ENCODE peak calls at places on chromosome 16, in four cellular contexts. H is tibial nerve, D is lower leg skin, R is H1. I is an unnamed sample.

GRCh38 chr16:54772400-54772799 is 158.3 kb upstream of the IRX5 start:
- DNase-seq in H (no peak), D (no peak), R (no peak), I (no peak)

GRCh38 chr16:1007284-1007850 is 25.8 kb downstream of the SOX8 start:
- DNase-seq in H (no peak), D (no peak), R (no peak), I (no peak)

GRCh38 chr16:86566601-86566965 is at the start of gene FOXC2:
- DNase-seq in H (peak; percentile 87), D (peak; percentile 63), R (peak; percentile 96), I (no peak)

GRCh38 chr16:19389246-19389645 is 28.4 kb upstream of the TMC5 start:
- DNase-seq in H (no peak), D (peak; percentile 28), R (peak; percentile 88), I (peak; percentile 26)

GRCh38 chr16:88624481-88624880 is 13.9 kb upstream of the IL17C start:
- DNase-seq in H (no peak), D (no peak), R (no peak), I (no peak)

GRCh38 chr16:12639044-12639443 is 164.6 kb downstream of the CPPED1 start:
- DNase-seq in H (no peak), D (no peak), R (no peak), I (no peak)

GRCh38 chr16:27108051-27108770 is 41.5 kb downstream of the C16orf82 start:
- DNase-seq in H (no peak), D (no peak), R (no peak), I (no peak)

GRCh38 chr16:83513006-83513755 is 294.6 kb upstream of the HSBP1 start:
- DNase-seq in H (no peak), D (no peak), R (no peak), I (no peak)

GRCh38 chr16:79355600-79356358 is 244.8 kb downstream of the MAF start:
- DNase-seq in H (no peak), D (no peak), R (no peak), I (no peak)

GRCh38 chr16:49881890-49882289 is 26.0 kb upstream of the ZNF423 start:
- DNase-seq in H (no peak), D (no peak), R (no peak), I (no peak)

GRCh38 chr16:85192736-85193493 is 80.6 kb upstream of the CIBAR2 start:
- DNase-seq in H (no peak), D (no peak), R (no peak), I (no peak)

GRCh38 chr16:87461466-87461975 is 31.3 kb downstream of the ZCCHC14 start:
- DNase-seq in H (peak; percentile 21), D (peak; percentile 69), R (peak; percentile 87), I (no peak)

GRCh38 chr16:18832021-18832420 is 30.7 kb upstream of the ARL6IP1 start:
- DNase-seq in H (no peak), D (no peak), R (no peak), I (no peak)

GRCh38 chr16:28984619-28985135 is at the start of gene LAT:
- DNase-seq in H (no peak), D (no peak), R (no peak), I (no peak)
- TF ChIP-seq POLR2A in H (no peak), D (no peak), R (no peak), I (no peak)

GRCh38 chr16:56941856-56942331 is 10.0 kb downstream of the HERPUD1 start:
- DNase-seq in H (no peak), D (no peak), R (no peak), I (no peak)
- TF ChIP-seq POLR2A in H (no peak), D (no peak), R (peak; percentile 48), I (peak; percentile 88)

GRCh38 chr16:35485915-35486314 is 2026.5 kb downstream of the TP53TG3F start:
- DNase-seq in H (no peak), D (no peak), R (no peak), I (no peak)

GRCh38 chr16:35480988-35481387 is 2021.6 kb downstream of the TP53TG3F start:
- DNase-seq in H (no peak), D (no peak), R (no peak), I (no peak)

GRCh38 chr16:35480361-35480760 is 2020.9 kb downstream of the TP53TG3F start:
- DNase-seq in H (no peak), D (no peak), R (no peak), I (no peak)
- TF ChIP-seq POLR2A in H (no peak), D (no peak), R (no peak), I (no peak)

GRCh38 chr16:10927497-10928112 is 14.7 kb downstream of the DEXI start:
- DNase-seq in H (no peak), D (no peak), R (no peak), I (no peak)

GRCh38 chr16:10930755-10931093 is 11.5 kb downstream of the DEXI start:
- DNase-seq in H (no peak), D (no peak), R (no peak), I (no peak)

GRCh38 chr16:10931977-10932632 is 10.2 kb downstream of the DEXI start:
- DNase-seq in H (no peak), D (no peak), R (no peak), I (no peak)

GRCh38 chr16:10931133-10931532 is 11.1 kb downstream of the DEXI start:
- DNase-seq in H (no peak), D (no peak), R (no peak), I (no peak)

DNA sequence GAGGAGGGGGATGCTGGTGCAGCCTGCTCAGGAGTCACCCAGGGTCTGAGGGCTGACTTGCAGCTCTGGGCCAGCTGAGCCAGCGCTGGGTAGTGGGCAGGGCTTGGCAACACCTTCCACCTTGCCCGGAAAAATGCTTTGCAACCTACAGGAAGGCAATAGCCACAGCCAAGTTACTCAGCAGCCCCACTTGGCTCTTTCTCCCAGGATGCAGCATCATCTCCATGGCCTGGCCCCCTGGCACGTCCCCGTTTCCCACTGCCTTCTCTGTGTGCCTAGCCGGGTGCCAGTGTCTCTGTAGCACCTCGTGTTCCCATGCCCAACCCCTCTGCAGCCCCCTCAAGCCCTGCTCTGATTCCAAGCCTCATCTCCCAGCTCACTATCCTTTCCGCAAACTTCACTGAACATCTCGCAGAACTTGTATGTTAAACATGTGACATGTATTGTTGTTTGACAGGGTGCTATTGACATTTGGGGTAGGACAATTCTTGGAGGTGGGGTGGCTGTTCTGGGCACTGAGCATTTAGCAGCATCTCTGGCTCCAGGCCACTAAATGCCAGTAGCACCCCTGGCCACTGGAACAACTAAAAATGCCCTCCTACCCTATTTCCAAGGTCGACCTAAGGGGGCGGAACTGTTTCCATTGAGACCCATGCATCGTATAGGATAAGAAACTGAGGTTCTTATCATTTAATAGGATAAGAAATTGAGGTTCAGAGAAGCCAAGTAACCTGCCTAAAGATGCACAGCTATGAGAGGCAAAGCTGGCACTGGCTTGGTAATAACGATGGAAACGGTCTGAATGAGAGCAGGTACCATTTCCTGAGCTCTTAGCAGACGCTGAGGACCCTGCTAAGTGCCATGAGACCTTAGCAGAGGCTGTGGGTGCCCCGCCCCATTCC is 12.2 kb downstream of the DEXI start:
- DNase-seq in H (no peak), D (no peak), R (no peak), I (no peak)
- TF ChIP-seq POLR2A in H (no peak), D (no peak), R (no peak), I (no peak)

GRCh38 chr16:8852534-8852933 is 16.3 kb downstream of the CARHSP1 start:
- DNase-seq in H (no peak), D (no peak), R (no peak), I (no peak)

GRCh38 chr16:8855051-8855786 is 13.6 kb downstream of the CARHSP1 start:
- DNase-seq in H (no peak), D (no peak), R (peak; percentile 61), I (no peak)

GRCh38 chr16:8854298-8854948 is 14.4 kb downstream of the CARHSP1 start:
- DNase-seq in H (no peak), D (no peak), R (no peak), I (no peak)

GRCh38 chr16:8853150-8853549 is 15.7 kb downstream of the CARHSP1 start:
- DNase-seq in H (no peak), D (no peak), R (no peak), I (no peak)

GRCh38 chr16:8853611-8854010 is 15.2 kb downstream of the CARHSP1 start:
- DNase-seq in H (no peak), D (no peak), R (no peak), I (no peak)
- TF ChIP-seq POLR2A in H (no peak), D (no peak), R (no peak), I (no peak)

DNA sequence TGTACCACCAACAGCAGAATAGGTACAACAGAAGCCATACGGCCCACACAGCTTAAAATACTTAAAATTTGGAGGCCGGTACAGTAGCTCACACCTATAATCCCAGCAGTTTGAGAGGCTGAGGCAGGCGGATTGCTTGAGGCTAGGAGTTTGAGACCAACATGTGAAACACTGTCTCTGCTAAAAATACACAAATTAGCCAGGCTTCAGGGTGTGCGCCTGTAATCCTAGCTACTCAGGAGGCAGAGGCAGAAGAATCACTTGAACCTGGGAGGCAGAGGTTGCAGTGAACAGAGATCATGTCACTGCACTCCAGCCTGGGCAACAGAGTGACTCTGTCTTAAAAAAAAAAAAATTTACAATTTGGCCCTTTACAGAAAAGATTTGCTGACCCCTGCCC is 17.0 kb downstream of the GFOD2 start:
- DNase-seq in H (no peak), D (no peak), R (no peak), I (no peak)
- TF ChIP-seq POLR2A in H (no peak), D (no peak), R (no peak), I (no peak)

DNA sequence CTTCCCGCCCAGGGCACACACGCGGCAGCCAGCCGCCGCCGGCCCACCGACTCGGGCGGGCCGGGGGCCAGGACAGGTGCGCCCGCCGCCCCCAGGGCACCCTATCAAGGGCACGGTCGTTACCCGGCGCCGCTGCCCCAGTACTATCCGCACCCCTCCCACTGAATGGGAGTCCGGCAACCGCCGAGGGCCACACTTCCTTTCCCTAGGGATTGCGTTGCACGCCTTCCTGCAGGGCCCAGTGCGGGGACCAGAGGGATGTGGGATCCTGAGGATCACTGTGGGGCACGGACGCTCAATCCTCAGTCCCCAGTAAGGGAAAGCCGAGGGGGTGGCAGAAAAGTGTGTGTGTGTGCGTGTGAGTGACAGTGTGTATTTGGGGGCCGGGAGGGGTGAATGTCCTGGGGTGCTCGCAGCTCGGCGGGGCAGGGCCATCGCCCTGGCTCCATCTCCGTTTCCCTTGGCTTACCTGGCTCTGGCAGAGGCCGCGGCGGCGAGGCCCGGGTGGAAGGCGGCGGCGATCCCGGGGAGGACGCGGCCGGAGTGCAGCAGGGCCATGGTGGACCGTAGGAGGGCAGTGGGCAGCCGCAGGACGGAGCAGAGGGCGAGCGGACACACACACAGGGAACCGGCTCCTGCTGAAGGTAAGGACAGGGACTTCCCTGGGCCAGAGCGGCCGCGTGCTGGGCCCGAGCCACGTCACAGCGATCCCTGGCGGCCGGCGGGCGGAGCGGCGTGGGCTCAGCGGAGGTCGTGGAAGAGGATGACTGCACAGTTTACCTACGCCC is at the start of gene GOT2:
- DNase-seq in H (peak; percentile 35), D (peak; percentile 60), R (peak; percentile 93), I (peak; percentile 80)
- TF ChIP-seq POLR2A in H (no peak), D (no peak), R (peak; percentile 87), I (peak; percentile 56)

DNA sequence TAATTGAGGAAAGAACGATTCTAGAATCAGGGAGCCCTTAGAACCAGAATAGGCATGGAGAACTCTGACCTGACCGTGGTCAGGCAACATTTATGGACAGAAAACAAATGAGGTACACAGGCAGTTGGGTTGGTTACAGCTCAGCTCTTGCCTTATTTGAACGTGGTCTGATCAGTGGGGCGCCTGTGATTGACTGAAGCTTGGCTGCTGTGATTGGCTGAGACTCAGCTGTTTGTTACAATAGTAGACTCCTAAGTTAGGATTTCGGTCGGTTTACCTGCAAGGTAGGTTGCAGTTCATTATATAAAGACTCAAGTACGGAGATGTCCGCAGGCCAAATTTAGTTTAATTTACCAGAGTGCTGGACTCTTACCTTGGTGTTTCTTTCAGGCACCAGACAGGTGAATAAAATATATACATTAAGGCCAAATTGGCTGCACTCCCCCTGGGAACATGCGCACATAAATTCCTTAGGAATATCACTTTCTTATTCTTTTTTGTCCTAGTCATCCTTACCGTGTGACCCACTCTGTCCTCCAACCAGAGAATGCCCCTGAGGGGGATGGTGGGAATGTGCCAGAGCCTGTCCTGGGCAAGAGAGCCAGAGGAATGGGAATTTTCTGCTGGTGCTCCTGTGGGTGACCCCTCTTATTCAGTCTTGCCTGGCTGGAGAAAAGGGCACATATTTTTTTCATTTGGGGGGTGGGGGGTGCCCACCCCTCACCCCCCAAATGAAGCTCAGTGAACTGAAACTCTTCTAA is 7.5 kb upstream of the CSNK2A2 start:
- DNase-seq in H (no peak), D (no peak), R (no peak), I (no peak)
- TF ChIP-seq POLR2A in H (no peak), D (no peak), R (no peak), I (no peak)